ENCODE peak calls at places on chromosomes 3 and 15, in seven cellular contexts. X, T, E, G, M, Q and H are unnamed samples.
A peak's percentile ranks its signal among the peaks of the same experiment; 100 is the strongest.

GRCh38 chr15:32855942-32856341 is 138.1 kb downstream of the GREM1 start:
- DNase-seq in X (no peak), T (no peak), E (no peak), G (no peak), M (peak; percentile 97), Q (no peak), H (no peak)

GRCh38 chr3:33645060-33645841 is 72.8 kb downstream of the CLASP2 start:
- DNase-seq in X (no peak), T (no peak), E (no peak), G (peak; percentile 18), M (no peak), Q (no peak), H (no peak)

GRCh38 chr3:81087607-81088006 is 673.8 kb downstream of the GBE1 start:
- DNase-seq in X (no peak), T (no peak), E (no peak), G (no peak), M (no peak), Q (no peak), H (no peak)

GRCh38 chr3:143207338-143207961 is 87.9 kb downstream of the CHST2 start:
- DNase-seq in X (no peak), T (no peak), E (no peak), G (no peak), M (peak; percentile 32), Q (no peak), H (no peak)

GRCh38 chr3:49930922-49931321 is 1.3 kb upstream of the MON1A start:
- DNase-seq in X (no peak), T (no peak), E (no peak), G (no peak), M (no peak), Q (no peak), H (no peak)

GRCh38 chr15:66952756-66953522 is 112.5 kb upstream of the SMAD3 start:
- DNase-seq in X (no peak), T (peak; percentile 62), E (no peak), G (no peak), M (no peak), Q (no peak), H (no peak)

GRCh38 chr3:116770815-116771450 is 61.4 kb downstream of the TUSC7 start:
- DNase-seq in X (peak; percentile 57), T (no peak), E (peak; percentile 58), G (no peak), M (peak; percentile 50), Q (no peak), H (peak; percentile 39)

GRCh38 chr3:87710028-87710427 is 348.8 kb downstream of the CGGBP1 start:
- DNase-seq in X (no peak), T (no peak), E (no peak), G (no peak), M (no peak), Q (no peak), H (no peak)

GRCh38 chr3:129070086-129070875 is 9.7 kb downstream of the GP9 start:
- DNase-seq in X (no peak), T (no peak), E (no peak), G (no peak), M (no peak), Q (no peak), H (no peak)

GRCh38 chr15:85615930-85616329 is 178.8 kb downstream of the KLHL25 start:
- DNase-seq in X (no peak), T (no peak), E (no peak), G (no peak), M (no peak), Q (no peak), H (no peak)

GRCh38 chr15:68052431-68052830 is 1.7 kb upstream of the PIAS1 start:
- DNase-seq in X (no peak), T (no peak), E (no peak), G (no peak), M (no peak), Q (no peak), H (no peak)

GRCh38 chr15:90241343-90242192 is 7.6 kb downstream of the GDPGP1 start:
- DNase-seq in X (no peak), T (no peak), E (no peak), G (no peak), M (no peak), Q (no peak), H (no peak)

GRCh38 chr3:156617781-156618180 is 56.6 kb upstream of the TIPARP start:
- DNase-seq in X (no peak), T (no peak), E (no peak), G (no peak), M (no peak), Q (no peak), H (no peak)

GRCh38 chr15:80999623-81000036 is 1.1 kb upstream of the TLNRD1 start:
- DNase-seq in X (no peak), T (no peak), E (peak; percentile 75), G (peak; percentile 48), M (no peak), Q (no peak), H (no peak)

GRCh38 chr3:12929801-12930200 is 88.4 kb upstream of the RPL32 start:
- DNase-seq in X (no peak), T (no peak), E (no peak), G (no peak), M (no peak), Q (no peak), H (no peak)